ENCODE peak calls at places on chromosomes 16 and 17, in four cellular contexts. T, Z, D and W are unnamed samples. For H3K27me3 and H3K4me1, the result is how much of the 10 kb centered on the place peaks cover.

GRCh38 chr16:1158456-1159324 is 5.8 kb downstream of the CACNA1H start:
- DNase-seq in D (no peak), T (no peak), Z (no peak), W (no peak)

GRCh38 chr16:88469615-88470395 is 16.7 kb downstream of the ZFPM1 start:
- DNase-seq in D (no peak), Z (no peak), T (no peak), W (no peak)

GRCh38 chr17:4513113-4514032 is 14.7 kb downstream of the SPNS2 start:
- DNase-seq in D (no peak), Z (no peak), T (no peak), W (no peak)

GRCh38 chr16:21568502-21569189 is 30.7 kb upstream of the METTL9 start:
- DNase-seq in D (no peak), Z (no peak), T (no peak), W (no peak)

GRCh38 chr16:21338537-21339268 is 60.6 kb upstream of the CRYM start:
- DNase-seq in D (no peak), Z (no peak), T (no peak), W (no peak)

GRCh38 chr17:58679263-58680037 is 12.4 kb downstream of the TEX14 start:
- DNase-seq in T (no peak), D (no peak), Z (no peak), W (peak)

GRCh38 chr16:86823895-86824671 is 245.7 kb downstream of the FOXL1 start:
- DNase-seq in T (no peak), D (no peak), Z (no peak), W (peak)

GRCh38 chr16:80008857-80009256 is 408.3 kb upstream of the MAF start:
- DNase-seq in T (no peak), D (no peak), Z (no peak), W (no peak)

GRCh38 chr16:81519298-81520150 is 74.9 kb downstream of the CMIP start:
- DNase-seq in D (no peak), Z (no peak), T (no peak), W (no peak)

GRCh38 chr16:81808933-81809480 is 29.9 kb downstream of the PLCG2 start:
- DNase-seq in Z (no peak), T (no peak), D (peak), W (no peak)

GRCh38 chr16:74480150-74481029 is 59.1 kb upstream of the CLEC18B start:
- DNase-seq in T (no peak), D (no peak), Z (no peak), W (peak)

GRCh38 chr16:75703341-75703740 is 2.1 kb upstream of the DUXB start:
- DNase-seq in Z (no peak), D (no peak), T (no peak), W (peak)

GRCh38 chr16:68512742-68513141 is 26.3 kb upstream of the ZFP90 start:
- DNase-seq in Z (no peak), T (no peak), D (no peak), W (no peak)

GRCh38 chr16:89004209-89004831 is 27.3 kb upstream of the CBFA2T3 start:
- DNase-seq in D (no peak), T (no peak), Z (no peak), W (no peak)

GRCh38 chr16:5633845-5634440 is 536.3 kb upstream of the EEF2KMT start:
- DNase-seq in D (no peak), T (no peak), Z (no peak), W (no peak)

GRCh38 chr16:54286330-54287017 is at the start of gene IRX3:
- DNase-seq in D (no peak), Z (peak), T (no peak), W (peak)

GRCh38 chr17:49393491-49394255 is 21.0 kb downstream of the PHB1 start:
- DNase-seq in D (no peak), Z (no peak), T (no peak), W (no peak)

GRCh38 chr16:31451681-31452351 is 7.5 kb upstream of the ARMC5 start:
- DNase-seq in Z (no peak), T (no peak), D (no peak), W (peak)

GRCh38 chr16:8251727-8252126 is 338.6 kb downstream of the TMEM114 start:
- DNase-seq in Z (no peak), D (no peak), T (no peak), W (no peak)

GRCh38 chr16:55567382-55567781 is 898 bp downstream of the CAPNS2 start:
- DNase-seq in D (no peak), Z (no peak), T (no peak), W (peak)

GRCh38 chr16:78882150-78882549 is 718.4 kb downstream of the MAF start:
- DNase-seq in T (no peak), D (no peak), Z (no peak), W (no peak)

GRCh38 chr17:76446449-76447231 is 6.3 kb downstream of the UBE2O start:
- DNase-seq in D (no peak), T (no peak), Z (no peak), W (peak)

GRCh38 chr17:933168-934083 is 46.1 kb downstream of the NXN start:
- DNase-seq in D (no peak), Z (no peak), T (no peak), W (peak)

GRCh38 chr16:2497116-2497630 is 16.6 kb upstream of the ATP6V0C start:
- DNase-seq in D (no peak), Z (no peak), T (no peak), W (no peak)

GRCh38 chr17:8018436-8018835 is 16.0 kb downstream of the GUCY2D start:
- DNase-seq in T (no peak), D (no peak), Z (no peak), W (no peak)

GRCh38 chr17:50209472-50210248 is 8.2 kb upstream of the COL1A1 start:
- DNase-seq in Z (no peak), T (peak), D (no peak), W (peak)

GRCh38 chr16:4288148-4288921 is 15.5 kb upstream of the TFAP4 start:
- DNase-seq in T (no peak), Z (no peak), D (no peak), W (peak)

GRCh38 chr17:42052478-42052877 is 2.1 kb upstream of the C17orf113 start:
- DNase-seq in D (no peak), Z (no peak), T (no peak), W (no peak)

GRCh38 chr17:42051013-42051400 is 606 bp upstream of the C17orf113 start:
- DNase-seq in D (no peak), Z (no peak), T (no peak), W (no peak)

GRCh38 chr17:42050360-42051012 is at the start of gene C17orf113:
- DNase-seq in Z (no peak), T (no peak), D (no peak), W (no peak)

GRCh38 chr17:42049834-42050359 is 504 bp downstream of the C17orf113 start:
- DNase-seq in T (no peak), D (no peak), Z (no peak), W (no peak)

GRCh38 chr17:42051645-42052044 is 1.2 kb upstream of the C17orf113 start:
- DNase-seq in D (no peak), T (no peak), Z (no peak), W (no peak)
- H3K27me3 ChIP-seq in D (under half), T (under half), Z (under half), W (under half)

GRCh38 chr17:72340836-72341235 is 220.0 kb downstream of the SOX9 start:
- DNase-seq in D (no peak), Z (no peak), T (no peak), W (no peak)

GRCh38 chr17:72336804-72337070 is 215.9 kb downstream of the SOX9 start:
- DNase-seq in T (no peak), D (no peak), Z (no peak), W (no peak)

GRCh38 chr17:72338847-72339790 is 218.3 kb downstream of the SOX9 start:
- DNase-seq in D (no peak), Z (no peak), T (no peak), W (peak)

GRCh38 chr17:72336026-72336803 is 215.4 kb downstream of the SOX9 start:
- DNase-seq in T (no peak), Z (no peak), D (no peak), W (peak)

DNA sequence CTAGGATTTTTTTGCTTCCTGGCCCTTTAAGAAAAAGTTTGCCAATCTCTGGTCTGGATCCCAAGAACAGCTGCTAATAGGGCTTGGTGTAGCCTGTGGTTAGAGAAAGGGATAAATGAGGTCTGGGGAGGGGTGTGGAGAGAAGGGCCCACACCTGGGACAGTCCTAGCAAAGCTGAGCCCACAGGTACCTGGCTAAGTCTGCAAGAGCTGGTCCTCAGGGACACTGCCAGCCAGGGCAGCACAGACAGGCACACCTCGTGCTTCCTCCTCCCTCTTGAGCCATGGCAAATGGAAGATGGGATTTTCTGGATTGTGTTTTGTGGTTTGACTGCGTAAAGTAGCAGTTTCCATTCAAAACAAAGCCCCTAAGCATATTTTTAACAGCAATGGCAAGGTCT is 217.5 kb downstream of the SOX9 start:
- DNase-seq in T (no peak), Z (no peak), D (no peak), W (no peak)
- H3K4me1 ChIP-seq in T (under half), Z (under half), D (under half), W (half or more)

DNA sequence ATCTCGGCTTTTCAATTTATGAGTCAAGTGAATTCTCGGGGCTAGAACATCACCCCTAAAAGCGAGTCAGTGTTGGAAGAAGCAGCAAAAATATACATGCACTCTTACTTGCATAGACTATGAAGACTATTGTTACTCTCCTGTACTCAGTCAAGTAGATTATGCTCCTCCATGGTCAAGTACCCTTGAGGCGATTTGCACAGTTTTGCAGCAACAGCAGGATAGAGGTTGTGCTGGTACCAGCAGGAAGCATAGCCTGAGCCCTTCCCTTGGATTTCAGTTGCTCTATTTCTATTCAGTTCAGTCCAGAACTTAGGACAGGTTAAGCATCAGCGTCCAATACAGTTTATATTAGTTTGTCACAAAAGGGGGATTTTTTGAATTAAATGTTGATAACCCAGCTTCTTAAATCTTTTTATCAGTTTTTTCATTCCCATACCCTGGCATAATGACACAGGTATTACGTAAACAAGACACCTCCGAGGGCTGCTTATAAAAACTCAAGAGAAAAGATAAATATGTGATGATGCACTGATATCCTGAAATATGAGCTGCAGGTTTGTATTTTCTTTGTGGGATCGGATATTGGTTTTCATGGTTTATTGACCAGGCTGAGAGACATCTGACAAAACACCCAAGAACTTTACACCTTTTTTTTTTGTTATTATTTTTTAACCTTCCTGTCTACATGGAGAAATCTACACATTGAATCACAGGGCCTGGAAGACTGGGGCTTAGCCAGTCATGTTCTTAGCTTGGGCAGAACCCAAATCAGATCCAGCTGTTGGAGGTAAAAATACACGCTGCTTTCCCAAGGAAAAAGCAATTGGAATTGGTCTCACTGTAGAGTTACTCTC is 144.1 kb downstream of the PITPNC1 start:
- DNase-seq in T (no peak), D (no peak), Z (no peak), W (no peak)
- H3K27me3 ChIP-seq in T (under half), D (under half), Z (under half), W (under half)

GRCh38 chr17:38893612-38894011 is 23.8 kb downstream of the LASP1 start:
- DNase-seq in D (no peak), Z (no peak), T (no peak), W (peak)
- H3K4me1 ChIP-seq in D (half or more), Z (under half), T (under half), W (under half)